ENCODE peak calls at places on chromosome 6, in ten cellular contexts. U is nucleus accumbens; S is ELR; H is mesothelial cell of epicardium; F is activated CD8-positive, alpha-beta memory T cell treated with anti-CD3 and anti-CD28 coated beads for 48 hours; C is HCEC 1CT; M is A549; Q is HS-5; O is mucosa of gallbladder; N is HFF-Myc. I is an unnamed sample.

GRCh38 chr6:10511477-10511876 is 9.7 kb upstream of the GCNT2 start:
- DNase-seq in U (no peak), S (peak), H (no peak), F (no peak), C (no peak), M (no peak), Q (no peak), O (no peak), N (no peak), I (no peak)

GRCh38 chr6:168208854-168209253 is 110.7 kb downstream of the DACT2 start:
- DNase-seq in U (no peak), S (no peak), H (no peak), F (no peak), C (no peak), M (no peak), Q (no peak), O (no peak), N (no peak), I (no peak)

GRCh38 chr6:72218125-72218524 is 331.8 kb downstream of the RIMS1 start:
- DNase-seq in U (no peak), S (peak), H (no peak), F (no peak), C (peak), M (peak), Q (no peak), O (peak), N (peak), I (no peak)

GRCh38 chr6:111602481-111603404 is 2.9 kb downstream of the TRAF3IP2 start:
- DNase-seq in U (no peak), S (peak), H (no peak), F (no peak), C (peak), M (no peak), Q (no peak), O (peak), N (peak), I (no peak)

GRCh38 chr6:3309391-3310050 is 50.8 kb downstream of the PSMG4 start:
- DNase-seq in U (no peak), S (no peak), H (no peak), F (no peak), C (no peak), M (no peak), Q (no peak), O (no peak), N (no peak), I (no peak)

GRCh38 chr6:124294572-124294971 is 490.9 kb downstream of the NKAIN2 start:
- DNase-seq in U (no peak), S (no peak), H (no peak), F (no peak), C (no peak), M (no peak), Q (peak), O (no peak), N (no peak), I (no peak)

GRCh38 chr6:4281341-4282293 is 146.2 kb upstream of the ECI2 start:
- DNase-seq in U (peak), S (no peak), H (peak), F (no peak), C (no peak), M (no peak), Q (no peak), O (peak), N (no peak), I (no peak)

GRCh38 chr6:154487367-154488275 is 22.9 kb downstream of the CNKSR3 start:
- DNase-seq in U (no peak), S (no peak), H (no peak), F (no peak), C (no peak), M (no peak), Q (no peak), O (no peak), N (no peak), I (no peak)

GRCh38 chr6:146546440-146546839 is 2.8 kb downstream of the RAB32 start:
- DNase-seq in U (no peak), S (peak), H (no peak), F (no peak), C (peak), M (peak), Q (peak), O (no peak), N (no peak), I (no peak)

GRCh38 chr6:56040271-56040670 is 164.9 kb upstream of the BMP5 start:
- DNase-seq in U (no peak), S (peak), H (no peak), F (no peak), C (peak), M (no peak), Q (peak), O (no peak), N (no peak), I (no peak)

GRCh38 chr6:163416640-163417253 is 2.2 kb downstream of the QKI start:
- DNase-seq in U (no peak), S (peak), H (no peak), F (no peak), C (peak), M (peak), Q (peak), O (peak), N (peak), I (no peak)

GRCh38 chr6:84458271-84458670 is 230.8 kb upstream of the CEP162 start:
- DNase-seq in U (no peak), S (no peak), H (no peak), F (no peak), C (no peak), M (no peak), Q (no peak), O (no peak), N (no peak), I (no peak)

GRCh38 chr6:24391208-24391607 is 11.5 kb upstream of the MRS2 start:
- DNase-seq in U (no peak), S (no peak), H (no peak), F (no peak), C (no peak), M (no peak), Q (no peak), O (no peak), N (no peak), I (no peak)

GRCh38 chr6:39453236-39453635 is 130.7 kb upstream of the KCNK16 start:
- DNase-seq in U (no peak), S (no peak), H (no peak), F (no peak), C (no peak), M (no peak), Q (no peak), O (no peak), N (no peak), I (no peak)

GRCh38 chr6:38413097-38413800 is 226.5 kb downstream of the BTBD9 start:
- DNase-seq in U (no peak), S (no peak), H (no peak), F (no peak), C (peak), M (no peak), Q (no peak), O (peak), N (no peak), I (no peak)

GRCh38 chr6:13715444-13715883 is 3.8 kb upstream of the RANBP9 start:
- DNase-seq in U (no peak), S (peak), H (no peak), F (no peak), C (peak), M (no peak), Q (no peak), O (no peak), N (no peak), I (no peak)

GRCh38 chr6:151430886-151431285 is 21.0 kb downstream of the RMND1 start:
- DNase-seq in U (no peak), S (no peak), H (no peak), F (no peak), C (no peak), M (no peak), Q (no peak), O (no peak), N (no peak), I (no peak)

GRCh38 chr6:148021135-148021534 is 321.5 kb upstream of the SASH1 start:
- DNase-seq in U (no peak), S (no peak), H (no peak), F (no peak), C (no peak), M (no peak), Q (no peak), O (no peak), N (no peak), I (no peak)

GRCh38 chr6:120395784-120396183 is 938.5 kb downstream of the TBC1D32 start:
- DNase-seq in U (no peak), S (no peak), H (no peak), F (no peak), C (no peak), M (no peak), Q (no peak), O (no peak), N (no peak), I (no peak)

GRCh38 chr6:121210943-121211342 is 123.3 kb downstream of the TBC1D32 start:
- DNase-seq in U (no peak), S (no peak), H (no peak), F (no peak), C (no peak), M (no peak), Q (no peak), O (no peak), N (no peak), I (no peak)

I was measured in T1000.